ENCODE peak calls at places on chromosomes 12 and 14, in six cellular contexts. X is SJSA1; D is H9; O is lower leg skin; U is activated naive CD4-positive, alpha-beta T cell treated with anti-CD3 and anti-CD28 coated beads, Interleukin-2, amount 50 U/mL, for 16 hours; G is T-cell. V is an unnamed sample.

GRCh38 chr12:108519558-108519957 is 4.5 kb downstream of the FICD start:
- DNase-seq in X (no peak), D (peak), G (no peak), O (no peak), U (no peak), V (no peak)

GRCh38 chr14:90534091-90534837 is 137.4 kb downstream of the CALM1 start:
- DNase-seq in X (peak), U (no peak), G (no peak), D (no peak), O (no peak), V (no peak)

GRCh38 chr12:132541996-132542395 is 52.0 kb downstream of the FBRSL1 start:
- DNase-seq in X (no peak), G (no peak), O (no peak), D (no peak), U (no peak), V (no peak)

GRCh38 chr14:103846008-103846568 is 1.3 kb downstream of the PPP1R13B start:
- DNase-seq in G (no peak), O (no peak), U (no peak), D (no peak), X (no peak), V (no peak)

GRCh38 chr12:47775100-47775911 is 2.3 kb downstream of the SLC48A1 start:
- DNase-seq in D (no peak), U (no peak), G (no peak), X (no peak), O (no peak), V (no peak)

GRCh38 chr12:63276537-63277365 is 125.8 kb upstream of the AVPR1A start:
- DNase-seq in G (no peak), O (no peak), U (no peak), D (peak), X (peak), V (no peak)

GRCh38 chr14:95841680-95842079 is 35.0 kb upstream of the TUNAR start:
- DNase-seq in X (no peak), D (no peak), O (no peak), U (no peak), G (no peak), V (no peak)

GRCh38 chr14:37037636-37038387 is 134.6 kb downstream of the SLC25A21 start:
- DNase-seq in U (no peak), G (no peak), O (no peak), X (no peak), D (no peak), V (no peak)

GRCh38 chr14:90179357-90179756 is 77.0 kb upstream of the PSMC1 start:
- DNase-seq in D (no peak), X (no peak), G (no peak), U (no peak), O (no peak), V (no peak)

GRCh38 chr12:6699989-6700645 is 498 bp downstream of the PIANP start:
- DNase-seq in U (peak), X (no peak), O (no peak), D (peak), G (no peak), V (no peak)

GRCh38 chr12:113980537-113981337 is 14.6 kb upstream of the RBM19 start:
- DNase-seq in O (no peak), X (peak), D (peak), G (no peak), U (no peak), V (no peak)

GRCh38 chr12:27894309-27894708 is 78.2 kb downstream of the PTHLH start:
- DNase-seq in X (no peak), G (no peak), O (no peak), U (no peak), D (no peak), V (no peak)

GRCh38 chr12:5155866-5156265 is 112.2 kb downstream of the KCNA5 start:
- DNase-seq in D (no peak), X (no peak), O (no peak), U (no peak), G (no peak), V (no peak)

GRCh38 chr14:53495846-53496343 is 342.8 kb upstream of the DDHD1 start:
- DNase-seq in D (no peak), X (no peak), O (no peak), G (no peak), U (no peak), V (no peak)

GRCh38 chr12:388547-389137 is 478 bp downstream of the KDM5A start:
- DNase-seq in X (peak), O (peak), G (no peak), D (no peak), U (peak), V (peak)

GRCh38 chr12:22709292-22709691 is 84.3 kb downstream of the ETNK1 start:
- DNase-seq in G (no peak), X (no peak), U (no peak), D (no peak), O (no peak), V (no peak)

GRCh38 chr12:65156366-65156831 is 13.0 kb upstream of the LEMD3 start:
- DNase-seq in X (no peak), D (no peak), G (no peak), U (no peak), O (no peak), V (no peak)

GRCh38 chr12:113276306-113276705 is 55.0 kb downstream of the TPCN1 start:
- DNase-seq in U (no peak), X (peak), O (no peak), G (no peak), D (no peak), V (no peak)

GRCh38 chr14:94129111-94129757 is at the start of gene IFI27L2:
- DNase-seq in U (peak), O (peak), D (peak), G (peak), X (peak), V (peak)

GRCh38 chr12:62400135-62400534 is 66.5 kb upstream of the MON2 start:
- DNase-seq in U (no peak), O (no peak), G (no peak), X (no peak), D (no peak), V (no peak)

GRCh38 chr12:113186033-113186365 is 478 bp downstream of the RITA1 start:
- DNase-seq in U (no peak), O (no peak), G (no peak), X (no peak), D (no peak), V (no peak)

GRCh38 chr12:113874999-113875561 is 91.0 kb downstream of the RBM19 start:
- DNase-seq in U (no peak), G (no peak), O (no peak), D (no peak), X (peak), V (no peak)

GRCh38 chr12:65675141-65675621 is 149.1 kb upstream of the HMGA2 start:
- DNase-seq in D (no peak), U (no peak), O (no peak), X (peak), G (no peak), V (no peak)

GRCh38 chr14:63039800-63040380 is 5.4 kb downstream of the KCNH5 start:
- DNase-seq in G (no peak), O (no peak), D (no peak), X (no peak), U (no peak), V (no peak)

GRCh38 chr12:128823216-128823915 is 392 bp downstream of the SLC15A4 start:
- DNase-seq in O (no peak), X (peak), D (peak), G (no peak), U (no peak), V (peak)

GRCh38 chr14:86625637-86626036 is 1095.7 kb downstream of the FLRT2 start:
- DNase-seq in X (no peak), G (no peak), O (no peak), D (no peak), U (no peak), V (no peak)

GRCh38 chr12:105285378-105285777 is 45.1 kb upstream of the C12orf75 start:
- DNase-seq in U (no peak), D (no peak), G (no peak), O (no peak), X (no peak), V (no peak)

GRCh38 chr12:26867084-26867483 is 34.1 kb upstream of the ITPR2 start:
- DNase-seq in D (no peak), X (no peak), U (no peak), G (no peak), O (no peak), V (no peak)

GRCh38 chr12:18955594-18955993 is 173.9 kb upstream of the PLEKHA5 start:
- DNase-seq in D (no peak), U (no peak), G (no peak), O (no peak), X (no peak), V (no peak)

GRCh38 chr14:73467377-73467776 is 9.0 kb upstream of the NUMB start:
- DNase-seq in D (no peak), O (peak), U (peak), G (no peak), X (no peak), V (no peak)

GRCh38 chr12:100827901-100828520 is 33.4 kb downstream of the ANO4 start:
- DNase-seq in O (no peak), X (peak), G (no peak), D (no peak), U (no peak), V (no peak)

GRCh38 chr14:60250318-60251035 is 1.5 kb downstream of the PPM1A start:
- DNase-seq in G (no peak), U (no peak), X (no peak), O (no peak), D (no peak), V (no peak)

GRCh38 chr12:102479099-102479887 is 1.1 kb downstream of the IGF1 start:
- DNase-seq in X (no peak), G (no peak), O (no peak), U (no peak), D (no peak), V (no peak)

V was measured in CD8-positive, alpha-beta memory T cell.